ENCODE peak calls at places on chromosomes 3 and 15, in nine cellular contexts. E, W, R, P, J, B, Z, S and U are unnamed samples.

GRCh38 chr15:65731926-65732325 is 60.2 kb downstream of the DENND4A start:
- DNase-seq in E (no peak), W (no peak), R (no peak), P (no peak), J (no peak), B (peak; percentile 33), Z (no peak), S (no peak), U (no peak)

GRCh38 chr15:79088426-79089205 is 2.0 kb downstream of the RASGRF1 start:
- DNase-seq in E (no peak), W (no peak), R (no peak), P (no peak), J (no peak), B (no peak), Z (no peak), S (no peak), U (no peak)

GRCh38 chr15:66850078-66850991 is 148.3 kb downstream of the SMAD6 start:
- DNase-seq in E (no peak), W (no peak), R (peak; percentile 14), P (peak; percentile 64), J (no peak), B (peak; percentile 50), Z (no peak), S (peak; percentile 77), U (no peak)

GRCh38 chr3:15055019-15055557 is 10.0 kb downstream of the MRPS25 start:
- DNase-seq in E (no peak), W (no peak), R (peak; percentile 29), P (no peak), J (no peak), B (peak; percentile 57), Z (no peak), S (no peak), U (no peak)

GRCh38 chr15:58399737-58400136 is 32.1 kb upstream of the LIPC start:
- DNase-seq in E (no peak), W (no peak), R (no peak), P (no peak), J (no peak), B (no peak), Z (no peak), S (no peak), U (no peak)

GRCh38 chr3:58254144-58254543 is 16.6 kb downstream of the ABHD6 start:
- DNase-seq in E (no peak), W (no peak), R (no peak), P (no peak), J (no peak), B (no peak), Z (no peak), S (no peak), U (peak; percentile 72)

GRCh38 chr3:190671658-190672057 is 157.8 kb downstream of the IL1RAP start:
- DNase-seq in E (no peak), W (no peak), R (no peak), P (no peak), J (no peak), B (peak; percentile 34), Z (no peak), S (no peak), U (peak; percentile 19)

GRCh38 chr3:45806072-45806471 is 9.7 kb upstream of the SLC6A20 start:
- DNase-seq in E (no peak), W (no peak), R (no peak), P (no peak), J (no peak), B (no peak), Z (no peak), S (no peak), U (no peak)

GRCh38 chr15:74608776-74609175 is 6.9 kb upstream of the CLK3 start:
- DNase-seq in E (no peak), W (no peak), R (no peak), P (no peak), J (no peak), B (no peak), Z (no peak), S (no peak), U (no peak)

GRCh38 chr3:119145500-119146167 is at the start of gene TEX55:
- DNase-seq in E (peak; percentile 83), W (peak; percentile 62), R (peak; percentile 31), P (peak; percentile 76), J (peak; percentile 24), B (peak; percentile 78), Z (peak; percentile 10), S (peak; percentile 69), U (peak; percentile 87)

GRCh38 chr15:43230640-43231115 is 9.9 kb upstream of the EPB42 start:
- DNase-seq in E (no peak), W (no peak), R (no peak), P (no peak), J (no peak), B (peak; percentile 62), Z (no peak), S (no peak), U (no peak)

GRCh38 chr3:29410660-29411405 is 130.0 kb downstream of the RBMS3 start:
- DNase-seq in E (no peak), W (no peak), R (peak; percentile 17), P (no peak), J (no peak), B (no peak), Z (no peak), S (no peak), U (no peak)

GRCh38 chr3:109656225-109656624 is 318.9 kb upstream of the DPPA4 start:
- DNase-seq in E (no peak), W (no peak), R (no peak), P (no peak), J (no peak), B (no peak), Z (no peak), S (peak; percentile 11), U (no peak)

GRCh38 chr3:170355738-170356595 is 1.5 kb upstream of the SKIL start:
- DNase-seq in E (peak; percentile 62), W (peak; percentile 60), R (peak; percentile 72), P (peak; percentile 76), J (peak; percentile 85), B (peak; percentile 72), Z (no peak), S (peak; percentile 41), U (no peak)

DNA sequence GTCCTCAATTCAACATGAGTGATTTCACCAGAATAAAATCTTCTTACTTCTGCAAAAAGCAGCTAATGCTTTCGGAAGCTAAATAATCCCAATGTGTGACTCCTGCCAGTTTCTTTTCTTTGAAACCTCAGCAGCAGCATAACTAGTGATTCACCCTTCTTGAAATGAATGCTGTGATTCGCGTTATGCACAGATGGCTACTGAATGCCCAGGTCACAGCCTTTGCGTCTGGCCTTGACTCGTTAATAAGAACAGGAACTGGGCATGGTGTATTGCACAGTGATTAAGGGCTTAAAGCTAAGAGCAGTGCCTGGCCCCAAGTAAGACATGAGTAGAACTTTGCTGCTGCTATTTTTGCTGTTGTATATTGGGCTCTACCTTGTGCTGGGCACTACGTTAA is 19.0 kb downstream of the CGNL1 start:
- DNase-seq in E (no peak), W (no peak), R (no peak), P (peak; percentile 51), J (no peak), B (peak; percentile 91), Z (no peak), S (no peak), U (peak; percentile 4)
- TF ChIP-seq EZH2phosphoT487 in E (no peak), W (no peak), R (no peak), P (no peak), J (no peak), B (peak; percentile 59), Z (no peak), S (no peak), U (no peak)

GRCh38 chr3:117524890-117525289 is 815.3 kb downstream of the TUSC7 start:
- DNase-seq in E (no peak), W (no peak), R (no peak), P (no peak), J (no peak), B (peak; percentile 72), Z (no peak), S (no peak), U (no peak)
- H3K4me2 ChIP-seq in E (no peak overlapping the region), W (no peak overlapping the region), R (no peak overlapping the region), P (no peak overlapping the region), J (no peak overlapping the region), B (peak overlapping the region; percentile 3), Z (no peak overlapping the region), S (no peak overlapping the region), U (no peak overlapping the region)

GRCh38 chr3:72345980-72346379 is 502.3 kb downstream of the SHQ1 start:
- DNase-seq in E (peak; percentile 28), W (no peak), R (no peak), P (no peak), J (no peak), B (no peak), Z (no peak), S (no peak), U (no peak)

GRCh38 chr3:72348357-72348756 is 499.9 kb downstream of the SHQ1 start:
- DNase-seq in E (no peak), W (no peak), R (no peak), P (no peak), J (no peak), B (no peak), Z (no peak), S (no peak), U (no peak)

GRCh38 chr3:72347819-72348319 is 500.4 kb downstream of the SHQ1 start:
- DNase-seq in E (peak; percentile 76), W (peak; percentile 62), R (no peak), P (peak; percentile 44), J (no peak), B (peak; percentile 43), Z (no peak), S (no peak), U (peak; percentile 55)

GRCh38 chr3:72345237-72345878 is 502.9 kb downstream of the SHQ1 start:
- DNase-seq in E (no peak), W (no peak), R (no peak), P (no peak), J (no peak), B (no peak), Z (no peak), S (no peak), U (peak; percentile 22)

DNA sequence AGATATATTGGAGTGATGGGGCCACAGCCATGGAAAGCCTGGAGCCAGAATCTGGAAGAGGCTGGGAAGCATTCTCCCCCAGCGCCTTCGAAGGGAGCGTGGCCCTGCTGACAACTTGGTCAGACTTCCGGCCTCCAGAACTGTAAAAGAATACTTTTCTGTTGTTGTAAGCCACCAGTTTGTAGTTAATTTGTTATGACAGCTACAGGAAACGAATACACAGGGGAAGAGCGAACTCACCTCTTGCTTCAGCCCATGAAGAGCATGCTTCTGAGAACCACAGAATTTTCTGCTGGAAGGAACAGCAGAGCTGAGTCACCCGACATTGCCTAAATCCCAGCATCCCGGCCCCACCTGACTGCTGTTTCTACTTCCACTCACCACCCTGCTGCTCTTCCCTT is 501.7 kb downstream of the SHQ1 start:
- DNase-seq in E (no peak), W (no peak), R (no peak), P (peak; percentile 68), J (no peak), B (peak; percentile 99), Z (no peak), S (no peak), U (peak; percentile 62)
- TF ChIP-seq EZH2phosphoT487 in E (no peak), W (no peak), R (no peak), P (no peak), J (no peak), B (peak; percentile 29), Z (no peak), S (no peak), U (no peak)

DNA sequence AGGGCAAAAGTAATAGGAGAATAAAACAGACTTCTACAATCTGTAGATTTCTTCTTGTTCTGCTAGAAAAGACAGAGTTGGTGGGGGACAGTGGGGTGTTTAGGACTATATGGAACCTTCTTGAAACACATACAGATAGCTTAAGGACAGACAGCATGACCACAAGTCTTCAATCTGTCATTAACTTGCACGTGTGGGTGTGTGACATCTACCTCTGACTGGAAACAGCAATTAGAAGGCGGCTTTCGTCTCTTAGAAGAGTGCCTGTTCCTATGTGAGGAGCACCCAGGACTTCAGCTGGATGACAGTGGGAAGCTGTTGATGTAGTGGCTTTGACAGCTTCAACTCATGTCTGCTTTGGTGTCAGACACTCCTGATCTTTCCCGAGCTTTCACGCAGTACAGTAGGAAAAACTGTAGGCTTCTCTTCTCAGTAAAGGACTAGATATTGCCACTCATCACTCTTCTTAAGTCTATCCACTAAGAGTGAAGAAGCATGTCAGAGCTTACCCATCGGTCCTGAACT is 44.5 kb downstream of the TYRO3 start:
- DNase-seq in E (no peak), W (no peak), R (no peak), P (no peak), J (no peak), B (no peak), Z (no peak), S (no peak), U (no peak)
- H3K4me2 ChIP-seq in E (no peak overlapping the region), W (peak overlapping the region; percentile 55), R (no peak overlapping the region), P (no peak overlapping the region), J (peak overlapping the region; percentile 75), B (peak overlapping the region; percentile 92), Z (peak overlapping the region; percentile 68), S (peak overlapping the region; percentile 83), U (peak overlapping the region; percentile 81)